ENCODE peak calls at places on chromosomes 6 and 20, in seven cellular contexts. R is RKO; M is stimulated activated CD8-positive, alpha-beta memory T cell treated with anti-CD3 and anti-CD28 coated beads, Interleukin-4, amount 100 ng/mL, for 4 hours; D is nephron progenitor cell; P is endothelial cell; A is GM12864; B is neural crest cell. J is an unnamed sample.
A peak's percentile ranks its signal among the peaks of the same experiment; 100 is the strongest.

GRCh38 chr6:40413231-40413755 is 173.9 kb downstream of the LRFN2 start:
- DNase-seq in R (no peak), M (no peak), D (peak; percentile 12), P (no peak), A (no peak), B (no peak), J (no peak)

GRCh38 chr20:48797275-48797825 is 30.4 kb downstream of the PREX1 start:
- DNase-seq in R (no peak), M (no peak), D (no peak), P (no peak), A (no peak), B (peak; percentile 47), J (no peak)

GRCh38 chr6:31009731-31010130 is 543 bp upstream of the MUC22 start:
- DNase-seq in R (no peak), M (no peak), D (no peak), P (no peak), A (no peak), B (no peak), J (no peak)

GRCh38 chr20:46118481-46119020 is 437 bp downstream of the CD40 start:
- DNase-seq in R (peak; percentile 76), M (no peak), D (peak; percentile 20), P (peak; percentile 48), A (no peak), B (no peak), J (peak; percentile 57)

GRCh38 chr20:15031546-15032351 is 694.3 kb upstream of the FLRT3 start:
- DNase-seq in R (no peak), M (no peak), D (no peak), P (no peak), A (no peak), B (no peak), J (no peak)

GRCh38 chr20:50690562-50690978 is 772 bp downstream of the RIPOR3 start:
- DNase-seq in R (no peak), M (no peak), D (no peak), P (peak; percentile 24), A (no peak), B (no peak), J (no peak)

GRCh38 chr6:86782328-86782727 is 155.0 kb upstream of the HTR1E start:
- DNase-seq in R (no peak), M (no peak), D (no peak), P (no peak), A (no peak), B (no peak), J (no peak)

GRCh38 chr6:108707328-108707976 is 140.8 kb upstream of the ARMC2 start:
- DNase-seq in R (no peak), M (no peak), D (no peak), P (no peak), A (no peak), B (no peak), J (no peak)

GRCh38 chr6:96164802-96165201 is 149.0 kb downstream of the FUT9 start:
- DNase-seq in R (no peak), M (no peak), D (no peak), P (no peak), A (no peak), B (no peak), J (no peak)

GRCh38 chr6:63537126-63537958 is 34.9 kb upstream of the LOC128125822 start:
- DNase-seq in R (no peak), M (no peak), D (no peak), P (no peak), A (no peak), B (no peak), J (no peak)

GRCh38 chr20:44288252-44288651 is 22.8 kb downstream of the FITM2 start:
- DNase-seq in R (peak; percentile 36), M (no peak), D (no peak), P (no peak), A (no peak), B (no peak), J (no peak)

GRCh38 chr6:128437685-128438084 is 82.7 kb downstream of the PTPRK start:
- DNase-seq in R (no peak), M (no peak), D (no peak), P (no peak), A (no peak), B (no peak), J (no peak)

GRCh38 chr6:117381749-117382148 is 44.0 kb downstream of the ROS1 start:
- DNase-seq in R (no peak), M (no peak), D (no peak), P (no peak), A (no peak), B (no peak), J (no peak)

GRCh38 chr20:58389324-58389967 is 417 bp downstream of the VAPB start:
- DNase-seq in R (peak; percentile 50), M (no peak), D (peak; percentile 51), P (peak; percentile 41), A (no peak), B (no peak), J (peak; percentile 50)

GRCh38 chr20:62596486-62596885 is 45.8 kb upstream of the SLCO4A1 start:
- DNase-seq in R (no peak), M (no peak), D (no peak), P (no peak), A (no peak), B (no peak), J (no peak)

GRCh38 chr6:73079978-73080377 is 145.3 kb downstream of the KHDC1L start:
- DNase-seq in R (no peak), M (no peak), D (no peak), P (no peak), A (no peak), B (no peak), J (no peak)

GRCh38 chr20:53657289-53657678 is 63.6 kb upstream of the ZNF217 start:
- DNase-seq in R (no peak), M (no peak), D (no peak), P (no peak), A (no peak), B (no peak), J (no peak)

GRCh38 chr6:54217018-54217417 is 91.2 kb upstream of the TINAG start:
- DNase-seq in R (no peak), M (no peak), D (no peak), P (no peak), A (no peak), B (no peak), J (no peak)

GRCh38 chr20:25623736-25624499 is at the start of gene NANP:
- DNase-seq in R (peak; percentile 98), M (peak; percentile 74), D (peak; percentile 92), P (peak; percentile 96), A (peak; percentile 92), B (peak; percentile 92), J (peak; percentile 90)

GRCh38 chr6:40710626-40711354 is 123.6 kb upstream of the LRFN2 start:
- DNase-seq in R (no peak), M (no peak), D (no peak), P (no peak), A (no peak), B (no peak), J (no peak)

GRCh38 chr6:2432258-2432657 is 186.9 kb upstream of the GMDS start:
- DNase-seq in R (peak; percentile 35), M (no peak), D (no peak), P (no peak), A (no peak), B (no peak), J (no peak)

GRCh38 chr6:3419624-3420272 is 37.1 kb downstream of the SLC22A23 start:
- DNase-seq in R (peak; percentile 86), M (no peak), D (no peak), P (no peak), A (no peak), B (no peak), J (no peak)

GRCh38 chr6:30981942-30982772 is 1.4 kb upstream of the MUC21 start:
- DNase-seq in R (no peak), M (no peak), D (peak; percentile 45), P (peak; percentile 7), A (no peak), B (no peak), J (peak; percentile 67)

GRCh38 chr6:35078896-35079295 is 62.2 kb downstream of the TCP11 start:
- DNase-seq in R (no peak), M (no peak), D (no peak), P (no peak), A (no peak), B (no peak), J (no peak)

GRCh38 chr6:11368760-11369159 is 136.3 kb upstream of the NEDD9 start:
- DNase-seq in R (no peak), M (no peak), D (no peak), P (no peak), A (no peak), B (no peak), J (no peak)

GRCh38 chr6:113857565-113858066 is 471 bp downstream of the MARCKS start:
- DNase-seq in R (no peak), M (no peak), D (peak; percentile 22), P (peak; percentile 8), A (no peak), B (no peak), J (peak; percentile 14)

GRCh38 chr20:46222521-46223007 is 85.7 kb downstream of the CDH22 start:
- DNase-seq in R (no peak), M (no peak), D (no peak), P (no peak), A (no peak), B (no peak), J (peak; percentile 62)

GRCh38 chr20:39850821-39851330 is 838.2 kb downstream of the MAFB start:
- DNase-seq in R (no peak), M (no peak), D (peak; percentile 11), P (no peak), A (no peak), B (no peak), J (no peak)

GRCh38 chr6:33683051-33683571 is 28.4 kb downstream of the UQCC2 start:
- DNase-seq in R (no peak), M (peak; percentile 25), D (no peak), P (no peak), A (no peak), B (no peak), J (no peak)

GRCh38 chr20:7665311-7665863 is 274.9 kb downstream of the HAO1 start:
- DNase-seq in R (no peak), M (no peak), D (no peak), P (no peak), A (no peak), B (no peak), J (no peak)

GRCh38 chr6:154156135-154156948 is 117.3 kb downstream of the OPRM1 start:
- DNase-seq in R (peak; percentile 10), M (peak; percentile 47), D (peak; percentile 35), P (peak; percentile 54), A (peak; percentile 22), B (peak; percentile 8), J (peak; percentile 50)

GRCh38 chr20:54208492-54209044 is 681 bp downstream of the PFDN4 start:
- DNase-seq in R (peak; percentile 71), M (no peak), D (peak; percentile 18), P (no peak), A (no peak), B (no peak), J (no peak)

GRCh38 chr6:160328447-160328846 is 19.7 kb upstream of the SLC22A3 start:
- DNase-seq in R (no peak), M (no peak), D (no peak), P (no peak), A (no peak), B (no peak), J (no peak)

GRCh38 chr6:116533233-116533957 is 12.1 kb downstream of the TRAPPC3L start:
- DNase-seq in R (no peak), M (no peak), D (no peak), P (peak; percentile 14), A (no peak), B (no peak), J (no peak)

GRCh38 chr6:125738276-125738675 is 11.2 kb upstream of the HEY2 start:
- DNase-seq in R (no peak), M (no peak), D (no peak), P (no peak), A (no peak), B (no peak), J (no peak)

GRCh38 chr6:127463056-127463455 is 3.9 kb upstream of the KIAA0408 start:
- DNase-seq in R (no peak), M (no peak), D (no peak), P (no peak), A (no peak), B (no peak), J (no peak)

GRCh38 chr6:52514514-52514913 is 62.3 kb downstream of the TRAM2 start:
- DNase-seq in R (no peak), M (no peak), D (no peak), P (no peak), A (no peak), B (no peak), J (no peak)

J was measured in WTC11.